ENCODE peak calls at places on chromosomes 11 and 22, in nine cellular contexts. One of them, this sample, is unnamed.

GRCh38 chr11:102829671-102830070 is 13.7 kb downstream of the MMP3 start:
- DNase-seq in H1: no peak
- DNase-seq in ovary: no peak
- DNase-seq in right lobe of liver: no peak
- DNase-seq in suprapubic skin: no peak
- DNase-seq in heart left ventricle: no peak
- DNase-seq in spleen: no peak
- DNase-seq in sigmoid colon: no peak
- DNase-seq in Peyer's patch: no peak
- DNase-seq in this sample: no peak

GRCh38 chr11:85759915-85760314 is 51.0 kb downstream of the SYTL2 start:
- DNase-seq in sigmoid colon: no peak
- DNase-seq in ovary: no peak
- DNase-seq in H1: no peak
- DNase-seq in right lobe of liver: no peak
- DNase-seq in suprapubic skin: no peak
- DNase-seq in Peyer's patch: no peak
- DNase-seq in heart left ventricle: no peak
- DNase-seq in spleen: no peak
- DNase-seq in this sample: no peak

GRCh38 chr11:86063536-86063935 is 5.3 kb downstream of the PICALM start:
- DNase-seq in spleen: no peak
- DNase-seq in heart left ventricle: no peak
- DNase-seq in right lobe of liver: no peak
- DNase-seq in Peyer's patch: no peak
- DNase-seq in sigmoid colon: no peak
- DNase-seq in ovary: no peak
- DNase-seq in suprapubic skin: no peak
- DNase-seq in H1: no peak
- DNase-seq in this sample: no peak

GRCh38 chr11:8722156-8722555 is 39.6 kb downstream of the RPL27A start:
- DNase-seq in suprapubic skin: no peak
- DNase-seq in H1: no peak
- DNase-seq in spleen: no peak
- DNase-seq in heart left ventricle: no peak
- DNase-seq in sigmoid colon: peak; percentile 79
- DNase-seq in Peyer's patch: no peak
- DNase-seq in right lobe of liver: no peak
- DNase-seq in ovary: no peak
- DNase-seq in this sample: no peak

GRCh38 chr22:33927752-33928151 is 7.5 kb upstream of the LARGE1 start:
- DNase-seq in Peyer's patch: no peak
- DNase-seq in spleen: no peak
- DNase-seq in ovary: no peak
- DNase-seq in right lobe of liver: no peak
- DNase-seq in sigmoid colon: no peak
- DNase-seq in heart left ventricle: no peak
- DNase-seq in suprapubic skin: no peak
- DNase-seq in H1: no peak
- DNase-seq in this sample: no peak

GRCh38 chr11:32448232-32448631 is 12.9 kb upstream of the WT1 start:
- DNase-seq in ovary: no peak
- DNase-seq in H1: no peak
- DNase-seq in right lobe of liver: no peak
- DNase-seq in Peyer's patch: no peak
- DNase-seq in suprapubic skin: no peak
- DNase-seq in heart left ventricle: no peak
- DNase-seq in spleen: no peak
- DNase-seq in sigmoid colon: no peak
- DNase-seq in this sample: no peak

GRCh38 chr11:119663279-119663678 is 65.7 kb downstream of the NECTIN1 start:
- DNase-seq in right lobe of liver: no peak
- DNase-seq in H1: no peak
- DNase-seq in Peyer's patch: no peak
- DNase-seq in sigmoid colon: no peak
- DNase-seq in ovary: no peak
- DNase-seq in heart left ventricle: no peak
- DNase-seq in suprapubic skin: no peak
- DNase-seq in spleen: no peak
- DNase-seq in this sample: no peak

GRCh38 chr11:128968916-128969315 is 26.2 kb upstream of the TP53AIP1 start:
- DNase-seq in spleen: no peak
- DNase-seq in sigmoid colon: no peak
- DNase-seq in ovary: no peak
- DNase-seq in Peyer's patch: no peak
- DNase-seq in heart left ventricle: no peak
- DNase-seq in right lobe of liver: no peak
- DNase-seq in H1: no peak
- DNase-seq in suprapubic skin: no peak
- DNase-seq in this sample: no peak

GRCh38 chr11:22479133-22479690 is 141.0 kb downstream of the SLC17A6 start:
- DNase-seq in spleen: no peak
- DNase-seq in sigmoid colon: no peak
- DNase-seq in suprapubic skin: no peak
- DNase-seq in heart left ventricle: no peak
- DNase-seq in right lobe of liver: no peak
- DNase-seq in Peyer's patch: no peak
- DNase-seq in H1: no peak
- DNase-seq in ovary: no peak
- DNase-seq in this sample: no peak

GRCh38 chr11:66136752-66137123 is 66.7 kb downstream of the PACS1 start:
- DNase-seq in H1: no peak
- DNase-seq in ovary: no peak
- DNase-seq in sigmoid colon: no peak
- DNase-seq in suprapubic skin: no peak
- DNase-seq in spleen: no peak
- DNase-seq in right lobe of liver: no peak
- DNase-seq in Peyer's patch: no peak
- DNase-seq in heart left ventricle: no peak
- DNase-seq in this sample: no peak

GRCh38 chr11:122604626-122605025 is 50.9 kb upstream of the UBASH3B start:
- DNase-seq in spleen: no peak
- DNase-seq in suprapubic skin: no peak
- DNase-seq in sigmoid colon: no peak
- DNase-seq in H1: no peak
- DNase-seq in Peyer's patch: no peak
- DNase-seq in ovary: no peak
- DNase-seq in right lobe of liver: no peak
- DNase-seq in heart left ventricle: no peak
- DNase-seq in this sample: no peak

GRCh38 chr22:30566125-30566524 is 8.3 kb downstream of the GAL3ST1 start:
- DNase-seq in H1: no peak
- DNase-seq in heart left ventricle: no peak
- DNase-seq in sigmoid colon: no peak
- DNase-seq in suprapubic skin: no peak
- DNase-seq in right lobe of liver: peak; percentile 41
- DNase-seq in ovary: no peak
- DNase-seq in Peyer's patch: no peak
- DNase-seq in spleen: no peak
- DNase-seq in this sample: no peak

GRCh38 chr11:17273668-17274321 is 2.7 kb upstream of the NUCB2 start:
- DNase-seq in suprapubic skin: peak; percentile 20
- DNase-seq in right lobe of liver: no peak
- DNase-seq in H1: peak; percentile 52
- DNase-seq in ovary: no peak
- DNase-seq in sigmoid colon: no peak
- DNase-seq in heart left ventricle: no peak
- DNase-seq in spleen: no peak
- DNase-seq in Peyer's patch: no peak
- DNase-seq in this sample: peak; percentile 25

GRCh38 chr11:72586591-72587090 is 87.6 kb downstream of the PDE2A start:
- DNase-seq in ovary: no peak
- DNase-seq in H1: no peak
- DNase-seq in heart left ventricle: peak; percentile 4
- DNase-seq in sigmoid colon: peak; percentile 50
- DNase-seq in right lobe of liver: peak; percentile 6
- DNase-seq in spleen: peak; percentile 69
- DNase-seq in suprapubic skin: no peak
- DNase-seq in Peyer's patch: no peak
- DNase-seq in this sample: no peak

GRCh38 chr11:33667819-33668467 is 32.7 kb downstream of the C11orf91 start:
- DNase-seq in right lobe of liver: no peak
- DNase-seq in Peyer's patch: no peak
- DNase-seq in sigmoid colon: no peak
- DNase-seq in H1: peak; percentile 45
- DNase-seq in ovary: no peak
- DNase-seq in suprapubic skin: no peak
- DNase-seq in spleen: no peak
- DNase-seq in heart left ventricle: no peak
- DNase-seq in this sample: no peak

GRCh38 chr22:37183432-37184379 is 4.3 kb downstream of the C1QTNF6 start:
- DNase-seq in Peyer's patch: no peak
- DNase-seq in ovary: peak; percentile 30
- DNase-seq in heart left ventricle: no peak
- DNase-seq in sigmoid colon: peak; percentile 57
- DNase-seq in suprapubic skin: no peak
- DNase-seq in right lobe of liver: peak; percentile 11
- DNase-seq in spleen: peak; percentile 71
- DNase-seq in H1: no peak
- DNase-seq in this sample: no peak

GRCh38 chr22:24437820-24438328 is 10.5 kb downstream of the ADORA2A start:
- DNase-seq in suprapubic skin: no peak
- DNase-seq in sigmoid colon: no peak
- DNase-seq in right lobe of liver: no peak
- DNase-seq in heart left ventricle: peak; percentile 16
- DNase-seq in Peyer's patch: peak; percentile 75
- DNase-seq in spleen: peak; percentile 87
- DNase-seq in H1: no peak
- DNase-seq in ovary: no peak
- DNase-seq in this sample: no peak
- TF ChIP-seq POLR2A in suprapubic skin: no peak
- TF ChIP-seq POLR2A in sigmoid colon: no peak
- TF ChIP-seq POLR2A in right lobe of liver: no peak
- TF ChIP-seq POLR2A in heart left ventricle: no peak
- TF ChIP-seq POLR2A in Peyer's patch: no peak
- TF ChIP-seq POLR2A in spleen: no peak
- TF ChIP-seq POLR2A in H1: no peak
- TF ChIP-seq POLR2A in ovary: no peak
- TF ChIP-seq POLR2A in this sample: no peak

GRCh38 chr11:5151713-5152153 is 2.8 kb downstream of the OR52A1 start:
- DNase-seq in ovary: no peak
- DNase-seq in H1: no peak
- DNase-seq in suprapubic skin: no peak
- DNase-seq in sigmoid colon: no peak
- DNase-seq in Peyer's patch: no peak
- DNase-seq in right lobe of liver: no peak
- DNase-seq in spleen: no peak
- DNase-seq in heart left ventricle: no peak
- DNase-seq in this sample: no peak
- H3K27ac ChIP-seq in ovary: no peak overlapping the region
- H3K27ac ChIP-seq in H1: no peak overlapping the region
- H3K27ac ChIP-seq in suprapubic skin: no peak overlapping the region
- H3K27ac ChIP-seq in sigmoid colon: no peak overlapping the region
- H3K27ac ChIP-seq in Peyer's patch: no peak overlapping the region
- H3K27ac ChIP-seq in right lobe of liver: no peak overlapping the region
- H3K27ac ChIP-seq in spleen: no peak overlapping the region
- H3K27ac ChIP-seq in heart left ventricle: no peak overlapping the region
- H3K27ac ChIP-seq in this sample: no peak overlapping the region

DNA sequence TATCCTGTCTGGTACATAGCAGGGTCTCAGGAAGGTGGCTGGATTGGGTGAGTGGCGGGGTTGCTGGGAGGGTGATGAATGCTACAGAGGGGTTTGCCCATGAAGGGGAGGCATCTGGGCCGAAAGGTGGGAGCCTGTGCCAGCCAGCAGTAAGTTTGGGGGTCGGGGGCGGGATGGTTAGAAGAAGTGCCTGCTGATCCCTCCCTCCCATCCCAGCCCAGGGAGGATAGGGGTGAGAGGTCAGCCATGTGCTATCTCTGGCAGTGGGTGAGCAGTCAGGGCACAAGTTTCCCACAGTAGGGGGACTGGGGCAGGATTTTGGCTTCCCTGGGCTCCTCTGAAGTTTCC is 2.9 kb downstream of the CD82 start:
- DNase-seq in H1: no peak
- DNase-seq in sigmoid colon: peak; percentile 56
- DNase-seq in ovary: no peak
- DNase-seq in Peyer's patch: no peak
- DNase-seq in heart left ventricle: no peak
- DNase-seq in suprapubic skin: no peak
- DNase-seq in right lobe of liver: no peak
- DNase-seq in spleen: no peak
- DNase-seq in this sample: no peak
- TF ChIP-seq POLR2A in H1: no peak
- TF ChIP-seq POLR2A in sigmoid colon: no peak
- TF ChIP-seq POLR2A in ovary: no peak
- TF ChIP-seq POLR2A in Peyer's patch: no peak
- TF ChIP-seq POLR2A in heart left ventricle: no peak
- TF ChIP-seq POLR2A in suprapubic skin: no peak
- TF ChIP-seq POLR2A in right lobe of liver: no peak
- TF ChIP-seq POLR2A in spleen: no peak
- TF ChIP-seq POLR2A in this sample: no peak

GRCh38 chr11:96227244-96227643 is 115.8 kb downstream of the MAML2 start:
- DNase-seq in heart left ventricle: no peak
- DNase-seq in Peyer's patch: no peak
- DNase-seq in H1: no peak
- DNase-seq in right lobe of liver: no peak
- DNase-seq in spleen: no peak
- DNase-seq in sigmoid colon: no peak
- DNase-seq in suprapubic skin: no peak
- DNase-seq in ovary: no peak
- DNase-seq in this sample: no peak

GRCh38 chr11:96229354-96229973 is 113.5 kb downstream of the MAML2 start:
- DNase-seq in right lobe of liver: no peak
- DNase-seq in spleen: no peak
- DNase-seq in ovary: no peak
- DNase-seq in sigmoid colon: no peak
- DNase-seq in Peyer's patch: no peak
- DNase-seq in heart left ventricle: no peak
- DNase-seq in suprapubic skin: no peak
- DNase-seq in H1: no peak
- DNase-seq in this sample: no peak

GRCh38 chr11:96228472-96228871 is 114.5 kb downstream of the MAML2 start:
- DNase-seq in Peyer's patch: no peak
- DNase-seq in sigmoid colon: peak; percentile 87
- DNase-seq in suprapubic skin: peak; percentile 82
- DNase-seq in H1: no peak
- DNase-seq in ovary: peak; percentile 83
- DNase-seq in right lobe of liver: peak; percentile 38
- DNase-seq in spleen: no peak
- DNase-seq in heart left ventricle: peak; percentile 78
- DNase-seq in this sample: peak; percentile 71

GRCh38 chr11:96230686-96231085 is 112.3 kb downstream of the MAML2 start:
- DNase-seq in suprapubic skin: no peak
- DNase-seq in spleen: no peak
- DNase-seq in H1: no peak
- DNase-seq in heart left ventricle: no peak
- DNase-seq in ovary: no peak
- DNase-seq in right lobe of liver: no peak
- DNase-seq in sigmoid colon: no peak
- DNase-seq in Peyer's patch: no peak
- DNase-seq in this sample: no peak

DNA sequence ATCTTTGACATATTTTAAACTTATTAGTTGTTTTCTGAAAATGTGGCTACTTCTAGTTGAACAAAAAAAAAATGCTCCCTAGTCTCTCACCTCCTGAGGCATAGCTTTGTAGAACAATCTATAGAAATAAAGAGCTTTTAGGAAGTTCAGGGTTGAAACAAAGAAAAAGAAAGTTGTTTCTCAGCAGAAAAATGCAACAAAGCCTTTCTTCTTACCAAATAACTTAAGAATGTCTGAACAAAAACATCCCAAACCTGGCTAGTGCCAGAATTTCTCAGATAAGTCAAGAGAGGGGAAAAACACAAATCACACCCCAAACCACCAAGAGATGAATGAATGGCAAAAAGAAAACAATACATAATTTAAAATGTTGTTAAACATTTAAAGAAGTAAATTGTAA is 114.1 kb downstream of the MAML2 start:
- DNase-seq in sigmoid colon: no peak
- DNase-seq in suprapubic skin: no peak
- DNase-seq in H1: no peak
- DNase-seq in ovary: no peak
- DNase-seq in spleen: no peak
- DNase-seq in right lobe of liver: no peak
- DNase-seq in Peyer's patch: no peak
- DNase-seq in heart left ventricle: no peak
- DNase-seq in this sample: no peak
- H3K27ac ChIP-seq in sigmoid colon: peak overlapping the region; percentile 59
- H3K27ac ChIP-seq in suprapubic skin: peak overlapping the region; percentile 80
- H3K27ac ChIP-seq in H1: no peak overlapping the region
- H3K27ac ChIP-seq in ovary: peak overlapping the region; percentile 79
- H3K27ac ChIP-seq in spleen: peak overlapping the region; percentile 75
- H3K27ac ChIP-seq in right lobe of liver: peak overlapping the region; percentile 18
- H3K27ac ChIP-seq in Peyer's patch: no peak overlapping the region
- H3K27ac ChIP-seq in heart left ventricle: peak overlapping the region; percentile 52
- H3K27ac ChIP-seq in this sample: peak overlapping the region; percentile 10